ENCODE peak calls at places on chromosomes 6 and 20, in ten cellular contexts. W is iPS-NIHi11; Q is LHCN-M2; U is stimulated activated CD8-positive, alpha-beta memory T cell treated with anti-CD3 and anti-CD28 coated beads, Interleukin-12 subunit alpha, Interleukin-12 subunit beta, amount 100 ng/mL, for 4 hours; E is EL; C is epithelial cell of esophagus; J is adrenal gland; B is fibroblast of mammary gland; R is activated T-helper 1 cell treated with anti-CD3 and anti-CD28 coated beads, Interleukin-12 subunit alpha, Interleukin-12 subunit beta, Interleukin-2, Interleukin-4 antibody, amounts not matched to agents 30 ng/mL and 10 ng/mL and 1 ng/mL, durations not matched to agents 14 hours and 24 hours and 36 hours; M is progenitor cell of endocrine pancreas. S is an unnamed sample.

GRCh38 chr6:10300071-10300470 is 114.8 kb downstream of the TFAP2A start:
- DNase-seq in W (no peak), Q (no peak), U (no peak), E (no peak), C (peak), J (no peak), B (no peak), R (no peak), M (no peak), S (no peak)

GRCh38 chr6:136108591-136108990 is 141.5 kb downstream of the MTFR2 start:
- DNase-seq in W (no peak), Q (no peak), U (no peak), E (no peak), C (no peak), J (no peak), B (no peak), R (no peak), M (no peak), S (no peak)

GRCh38 chr6:144955853-144956252 is 670.7 kb downstream of the UTRN start:
- DNase-seq in W (no peak), Q (peak), U (no peak), E (peak), C (peak), J (no peak), B (no peak), R (no peak), M (no peak), S (no peak)

GRCh38 chr6:132357120-132357519 is 44.2 kb downstream of the MOXD1 start:
- DNase-seq in W (no peak), Q (peak), U (no peak), E (peak), C (peak), J (no peak), B (peak), R (no peak), M (no peak), S (no peak)

GRCh38 chr20:22691369-22692118 is 107.2 kb upstream of the FOXA2 start:
- DNase-seq in W (peak), Q (peak), U (no peak), E (peak), C (peak), J (peak), B (peak), R (peak), M (peak), S (peak)

GRCh38 chr20:60087563-60088105 is 129.4 kb downstream of the CDH26 start:
- DNase-seq in W (no peak), Q (no peak), U (no peak), E (no peak), C (peak), J (no peak), B (peak), R (no peak), M (no peak), S (no peak)

GRCh38 chr6:114344971-114345274 is 2.1 kb upstream of the HS3ST5 start:
- DNase-seq in W (no peak), Q (no peak), U (no peak), E (no peak), C (no peak), J (no peak), B (no peak), R (no peak), M (no peak), S (no peak)

GRCh38 chr20:32820698-32821378 is 1.1 kb downstream of the MAPRE1 start:
- DNase-seq in W (no peak), Q (no peak), U (no peak), E (peak), C (no peak), J (no peak), B (peak), R (no peak), M (no peak), S (no peak)

GRCh38 chr6:2244261-2245102 is 923 bp downstream of the GMDS start:
- DNase-seq in W (no peak), Q (no peak), U (no peak), E (no peak), C (peak), J (no peak), B (no peak), R (no peak), M (peak), S (peak)

GRCh38 chr6:96142142-96142541 is 126.4 kb downstream of the FUT9 start:
- DNase-seq in W (no peak), Q (no peak), U (no peak), E (no peak), C (no peak), J (no peak), B (no peak), R (no peak), M (no peak), S (no peak)

GRCh38 chr20:13102689-13103088 is 93.9 kb downstream of the SPTLC3 start:
- DNase-seq in W (peak), Q (no peak), U (no peak), E (no peak), C (no peak), J (no peak), B (no peak), R (no peak), M (no peak), S (no peak)

GRCh38 chr20:49460916-49461315 is 21.6 kb downstream of the KCNB1 start:
- DNase-seq in W (no peak), Q (peak), U (no peak), E (no peak), C (peak), J (no peak), B (no peak), R (no peak), M (no peak), S (peak)

GRCh38 chr20:24699321-24700165 is 230.1 kb downstream of the SYNDIG1 start:
- DNase-seq in W (no peak), Q (no peak), U (no peak), E (no peak), C (no peak), J (peak), B (no peak), R (no peak), M (no peak), S (no peak)

GRCh38 chr6:79764758-79765157 is 133.6 kb downstream of the SH3BGRL2 start:
- DNase-seq in W (no peak), Q (no peak), U (no peak), E (no peak), C (peak), J (no peak), B (no peak), R (no peak), M (no peak), S (no peak)

S was measured in body of pancreas.